ENCODE peak calls at places on chromosomes 11 and 22, in nine cellular contexts. E is LoVo; N is GM03348; J is fibroblast of the conjunctiva; B is ELF-1; A is AG04450; M is activated naive CD8-positive, alpha-beta T cell treated with anti-CD3 and anti-CD28 coated beads, Interleukin-2, amount 50 U/mL, for 24 hours; L is hippocampal formation; T is iPS-NIHi11. H is an unnamed sample.

GRCh38 chr11:97574976-97575665 is 1185.3 kb downstream of the JRKL start:
- DNase-seq in L (no peak), B (no peak), M (no peak), N (no peak), A (no peak), J (no peak), E (peak), T (no peak), H (peak)

GRCh38 chr22:37337204-37337943 is 55.1 kb downstream of the CYTH4 start:
- DNase-seq in L (no peak), N (no peak), J (no peak), M (no peak), A (no peak), E (no peak), T (no peak), B (peak), H (peak)

GRCh38 chr22:30947163-30947820 is 21.3 kb downstream of the MORC2 start:
- DNase-seq in N (no peak), J (no peak), A (no peak), B (peak), E (no peak), T (no peak), L (peak), M (no peak), H (peak)

GRCh38 chr11:22599458-22599857 is 26.2 kb downstream of the FANCF start:
- DNase-seq in M (no peak), A (no peak), L (no peak), E (no peak), B (no peak), N (no peak), T (no peak), J (no peak), H (no peak)

GRCh38 chr11:36672815-36673450 is 74.9 kb upstream of the RAG2 start:
- DNase-seq in E (peak), J (peak), N (peak), T (peak), M (no peak), L (peak), A (peak), B (no peak), H (peak)

GRCh38 chr11:22459053-22459452 is 120.9 kb downstream of the SLC17A6 start:
- DNase-seq in N (peak), M (no peak), E (no peak), B (no peak), J (no peak), L (no peak), A (no peak), T (no peak), H (peak)

GRCh38 chr11:12280838-12281565 is 96.4 kb upstream of the PARVA start:
- DNase-seq in T (no peak), B (no peak), J (no peak), A (no peak), N (no peak), L (no peak), E (no peak), M (peak), H (no peak)

GRCh38 chr11:24524156-24524555 is 27.3 kb downstream of the LUZP2 start:
- DNase-seq in M (no peak), B (no peak), L (no peak), T (no peak), E (no peak), A (no peak), J (no peak), N (no peak), H (no peak)

GRCh38 chr11:115709297-115709696 is 205.1 kb upstream of the CADM1 start:
- DNase-seq in B (no peak), A (no peak), M (no peak), L (no peak), N (no peak), J (no peak), E (no peak), T (no peak), H (no peak)

GRCh38 chr11:120566176-120566575 is 54.6 kb downstream of the GRIK4 start:
- DNase-seq in A (no peak), E (peak), M (no peak), N (no peak), L (no peak), B (peak), J (no peak), T (peak), H (peak)

GRCh38 chr11:1217151-1217550 is 5.7 kb upstream of the MUC5B start:
- DNase-seq in N (no peak), B (no peak), J (no peak), E (no peak), T (peak), M (no peak), L (no peak), A (no peak), H (no peak)

GRCh38 chr11:1000357-1000982 is 36.0 kb downstream of the MUC6 start:
- DNase-seq in E (no peak), B (no peak), L (no peak), N (no peak), T (no peak), M (no peak), A (no peak), J (no peak), H (no peak)

GRCh38 chr11:45394294-45395085 is 108.3 kb upstream of the SYT13 start:
- DNase-seq in B (no peak), E (no peak), N (no peak), L (no peak), M (no peak), J (no peak), T (no peak), A (no peak), H (no peak)

GRCh38 chr11:64356498-64357411 is 2.2 kb upstream of the RPS6KA4 start:
- DNase-seq in B (peak), J (peak), N (peak), T (peak), E (no peak), L (no peak), A (no peak), M (peak), H (no peak)

GRCh38 chr22:23072911-23073491 is 2.7 kb downstream of the GNAZ start:
- DNase-seq in J (no peak), L (no peak), N (no peak), M (no peak), A (no peak), T (no peak), E (no peak), B (peak), H (peak)

GRCh38 chr22:35457729-35458546 is 58.0 kb downstream of the MCM5 start:
- DNase-seq in E (no peak), T (no peak), M (no peak), A (no peak), L (no peak), N (no peak), J (no peak), B (no peak), H (peak)

GRCh38 chr22:48259991-48260670 is 1497.7 kb downstream of the TBC1D22A start:
- DNase-seq in J (no peak), L (no peak), M (no peak), T (no peak), N (no peak), B (no peak), E (no peak), A (no peak), H (no peak)

GRCh38 chr22:27719535-27720227 is 81.9 kb downstream of the MN1 start:
- DNase-seq in A (no peak), B (peak), E (peak), T (peak), J (peak), N (peak), L (peak), M (no peak), H (peak)

GRCh38 chr22:25627271-25627848 is 62.9 kb downstream of the GRK3 start:
- DNase-seq in T (no peak), M (no peak), E (no peak), N (no peak), L (peak), J (no peak), B (no peak), A (no peak), H (peak)

GRCh38 chr11:4697583-4697982 is at the start of gene OR51E2:
- DNase-seq in N (peak), B (peak), A (peak), T (peak), L (no peak), J (no peak), E (no peak), M (no peak), H (peak)